ENCODE peak calls at places on chromosomes 11 and 22, in seven cellular contexts. T is HCT116; L is left ventricle myocardium inferior; U is small intestine; E is CD4-positive, CD25-positive, alpha-beta regulatory T cell; K is tibial artery; Y is naive thymus-derived CD4-positive, alpha-beta T cell. R is an unnamed sample.
A peak's percentile ranks its signal among the peaks of the same experiment; 100 is the strongest.

GRCh38 chr22:22506736-22507135 is 1.8 kb downstream of the ZNF280B start:
- DNase-seq in T (no peak), L (no peak), U (no peak), E (no peak), K (no peak), Y (no peak), R (no peak)

GRCh38 chr11:112881461-112881860 is 79.8 kb upstream of the NCAM1 start:
- DNase-seq in T (no peak), L (peak; percentile 75), U (peak; percentile 46), E (no peak), K (no peak), Y (no peak), R (no peak)

GRCh38 chr11:3133456-3134217 is 31.5 kb downstream of the OSBPL5 start:
- DNase-seq in T (no peak), L (peak; percentile 26), U (no peak), E (no peak), K (no peak), Y (no peak), R (no peak)

GRCh38 chr11:131423715-131424114 is 53.3 kb downstream of the NTM start:
- DNase-seq in T (no peak), L (no peak), U (peak; percentile 84), E (no peak), K (no peak), Y (no peak), R (peak; percentile 81)

GRCh38 chr11:68039526-68040086 is 781 bp downstream of the TCIRG1 start:
- DNase-seq in T (no peak), L (no peak), U (peak; percentile 69), E (no peak), K (no peak), Y (no peak), R (no peak)

GRCh38 chr22:28969401-28970168 is 86.2 kb downstream of the ZNRF3 start:
- DNase-seq in T (no peak), L (no peak), U (peak; percentile 39), E (no peak), K (no peak), Y (no peak), R (no peak)

GRCh38 chr11:28833670-28834069 is 725.5 kb downstream of the METTL15 start:
- DNase-seq in T (no peak), L (no peak), U (no peak), E (no peak), K (no peak), Y (no peak), R (peak; percentile 45)

GRCh38 chr11:32584921-32585320 is 1.3 kb downstream of the EIF3M start:
- DNase-seq in T (no peak), L (no peak), U (peak; percentile 14), E (no peak), K (no peak), Y (no peak), R (no peak)

GRCh38 chr11:27471588-27472397 is 797 bp downstream of the LGR4 start:
- DNase-seq in T (no peak), L (peak; percentile 38), U (peak; percentile 31), E (peak; percentile 13), K (peak; percentile 45), Y (peak; percentile 6), R (no peak)

GRCh38 chr11:36306888-36307287 is 10.8 kb downstream of the PRR5L start:
- DNase-seq in T (peak; percentile 27), L (no peak), U (no peak), E (no peak), K (no peak), Y (no peak), R (no peak)

GRCh38 chr11:79049627-79050238 is 391.1 kb downstream of the TENM4 start:
- DNase-seq in T (no peak), L (no peak), U (peak; percentile 52), E (no peak), K (no peak), Y (no peak), R (no peak)

GRCh38 chr11:64006468-64006867 is 20.2 kb downstream of the OTUB1 start:
- DNase-seq in T (no peak), L (no peak), U (no peak), E (no peak), K (no peak), Y (no peak), R (no peak)
- H3K27ac ChIP-seq in T (peak overlapping the region; percentile 77), L (no peak overlapping the region), U (no peak overlapping the region), E (no peak overlapping the region), K (no peak overlapping the region), Y (no peak overlapping the region), R (no peak overlapping the region)

DNA sequence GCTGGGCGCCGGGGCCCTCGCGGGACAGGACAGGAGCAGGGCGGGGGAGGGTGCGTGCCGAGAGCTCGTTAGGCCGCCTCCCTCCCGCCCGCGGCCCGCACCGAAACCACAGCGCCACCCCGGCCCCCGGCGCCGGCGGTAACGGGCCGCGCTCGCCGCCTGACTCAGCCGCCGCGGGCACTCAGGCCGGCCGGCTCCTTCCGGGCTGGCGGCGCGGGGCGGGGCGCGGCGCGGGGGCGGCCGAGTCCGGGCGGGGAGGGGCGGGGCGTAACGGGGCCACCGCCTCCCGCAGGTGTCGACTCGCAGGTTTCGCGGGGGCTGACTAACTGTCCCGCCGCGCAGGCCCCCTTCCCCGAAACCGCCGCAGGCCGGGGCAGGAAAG is at the start of gene AP5B1:
- DNase-seq in T (no peak), L (peak; percentile 68), U (peak; percentile 75), E (peak; percentile 66), K (peak; percentile 29), Y (peak; percentile 61), R (no peak)
- H3K27ac ChIP-seq in T (peak within 1 kb of the TSS; percentile 98), L (peak within 1 kb of the TSS; percentile 76), U (peak within 1 kb of the TSS; percentile 87), E (peak within 1 kb of the TSS; percentile 33), K (peak within 1 kb of the TSS; percentile 87), Y (peak within 1 kb of the TSS; percentile 75), R (peak within 1 kb of the TSS; percentile 90)

DNA sequence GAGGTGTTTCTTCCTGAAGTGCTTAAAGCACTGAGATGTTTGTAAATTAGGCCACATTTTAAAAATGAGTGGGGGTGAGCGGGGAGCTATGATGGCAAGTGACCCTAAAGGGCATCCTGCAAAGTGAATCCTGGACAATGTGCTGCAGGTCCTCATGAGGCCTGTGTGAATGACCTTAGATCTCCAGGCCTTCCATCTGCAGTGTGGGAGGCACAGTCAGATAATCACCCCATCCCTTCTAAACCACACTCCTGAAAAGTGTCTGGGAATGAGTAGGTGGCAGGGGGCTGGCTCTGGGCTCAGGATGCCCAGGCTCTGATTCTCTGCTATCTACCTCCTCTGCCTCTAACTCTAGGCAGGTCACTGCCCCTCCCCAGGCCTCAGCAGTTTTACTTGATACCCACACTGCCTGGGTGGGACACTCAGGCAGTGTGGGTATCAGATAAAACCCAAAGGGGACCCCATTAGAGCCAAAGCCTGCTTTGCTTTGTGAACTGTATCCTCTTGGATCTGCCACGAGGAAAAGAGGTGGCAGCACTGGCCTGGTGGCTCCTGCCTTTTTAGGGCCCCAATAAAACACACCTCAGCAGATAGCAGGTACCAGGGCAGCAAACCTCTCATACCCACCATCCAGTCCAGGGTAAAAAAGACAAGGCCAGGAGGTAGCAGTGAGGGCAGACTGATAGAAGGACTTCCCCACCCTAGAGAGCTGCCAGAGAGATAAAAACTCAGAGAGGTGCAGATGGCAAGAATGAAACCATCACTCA is 10.5 kb downstream of the STARD10 start:
- DNase-seq in T (no peak), L (no peak), U (peak; percentile 74), E (no peak), K (no peak), Y (no peak), R (no peak)
- H3K27ac ChIP-seq in T (no peak overlapping the region), L (no peak overlapping the region), U (peak overlapping the region; percentile 71), E (no peak overlapping the region), K (no peak overlapping the region), Y (no peak overlapping the region), R (no peak overlapping the region)

DNA sequence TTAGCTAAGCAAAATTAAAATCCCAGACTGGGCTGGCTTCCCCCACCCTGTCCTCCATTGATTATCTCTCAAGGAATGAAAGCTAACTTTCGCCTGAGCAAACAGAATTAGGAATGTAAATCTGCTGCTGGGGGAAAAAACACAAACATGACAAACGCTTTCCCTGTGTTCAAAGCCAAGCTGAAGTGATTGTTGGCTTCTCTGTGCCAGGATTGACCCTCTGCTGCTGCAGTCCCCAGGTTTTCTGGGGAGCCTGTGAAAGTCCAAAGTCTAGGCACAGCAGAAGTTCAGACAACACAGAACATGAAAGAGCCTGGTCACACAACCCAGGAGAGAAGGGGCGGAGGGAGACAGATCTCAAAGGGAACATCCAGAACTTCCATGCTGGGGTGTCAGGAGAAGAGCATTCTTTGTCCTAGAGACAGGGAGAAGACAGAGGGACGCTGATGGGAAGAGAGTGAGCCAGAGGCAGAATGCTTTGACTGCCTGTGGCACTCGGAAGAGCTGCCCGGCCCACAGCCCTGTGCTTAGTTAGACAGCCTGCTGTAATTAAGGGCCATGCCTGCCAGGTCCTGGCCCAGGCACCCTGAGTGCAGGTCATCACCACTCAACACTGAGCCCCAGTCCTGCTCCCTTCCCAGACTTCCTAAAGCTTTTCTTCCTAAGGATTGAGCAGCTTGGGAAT is 6.9 kb downstream of the PATZ1 start:
- DNase-seq in T (no peak), L (no peak), U (peak; percentile 76), E (no peak), K (no peak), Y (no peak), R (no peak)
- H3K27ac ChIP-seq in T (no peak overlapping the region), L (no peak overlapping the region), U (peak overlapping the region; percentile 47), E (no peak overlapping the region), K (no peak overlapping the region), Y (peak overlapping the region; percentile 14), R (no peak overlapping the region)

GRCh38 chr22:39296535-39296934 is 22.9 kb downstream of the RPL3 start:
- DNase-seq in T (no peak), L (no peak), U (no peak), E (no peak), K (no peak), Y (no peak), R (no peak)

GRCh38 chr22:39297490-39298193 is 21.8 kb downstream of the RPL3 start:
- DNase-seq in T (no peak), L (no peak), U (peak; percentile 41), E (no peak), K (no peak), Y (no peak), R (no peak)

GRCh38 chr22:39296981-39297489 is 22.4 kb downstream of the RPL3 start:
- DNase-seq in T (no peak), L (no peak), U (no peak), E (no peak), K (no peak), Y (no peak), R (no peak)

GRCh38 chr22:39299829-39300178 is 19.6 kb downstream of the RPL3 start:
- DNase-seq in T (no peak), L (peak; percentile 49), U (no peak), E (no peak), K (peak; percentile 50), Y (no peak), R (no peak)

DNA sequence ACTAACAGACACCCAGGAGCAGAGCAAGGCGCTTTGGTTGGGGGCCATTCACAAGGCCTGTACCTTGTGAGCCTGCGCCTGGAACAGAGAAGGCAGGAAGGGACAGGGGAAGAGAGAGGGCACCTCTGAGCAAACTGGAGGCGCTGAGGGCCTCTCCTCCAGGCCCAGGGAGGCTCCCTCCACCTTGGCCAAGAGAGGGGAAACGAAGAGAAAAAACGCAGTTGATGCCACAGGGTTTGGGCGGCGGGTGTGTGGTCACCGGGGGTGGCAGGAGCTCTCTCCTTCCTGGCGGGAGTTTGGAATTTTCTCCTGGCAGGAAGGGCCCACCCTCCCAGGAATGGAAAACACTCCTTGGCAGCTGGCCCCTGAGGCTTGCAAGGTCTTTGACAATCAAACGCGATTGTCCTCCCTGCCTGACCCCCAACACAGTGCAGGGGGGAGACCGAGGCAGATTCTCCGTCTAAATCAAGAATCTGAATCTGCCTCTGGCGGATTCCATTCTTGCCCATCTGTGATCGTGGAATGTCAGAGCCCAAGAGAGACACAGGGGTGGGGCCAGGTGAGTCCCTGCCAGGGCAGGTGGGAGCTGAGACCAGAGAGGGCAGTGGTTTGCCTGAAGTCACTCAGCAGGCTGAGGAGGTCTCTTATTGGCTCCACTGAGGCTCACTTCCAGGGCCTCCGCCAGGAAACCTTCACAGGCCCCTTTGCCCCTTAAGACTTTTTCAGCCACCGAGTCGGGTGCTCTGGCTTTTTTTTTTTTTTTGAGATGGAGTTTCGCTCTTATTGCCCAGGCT is 21.0 kb downstream of the RPL3 start:
- DNase-seq in T (no peak), L (no peak), U (no peak), E (no peak), K (no peak), Y (no peak), R (no peak)
- H3K27ac ChIP-seq in T (peak overlapping the region; percentile 46), L (peak overlapping the region; percentile 84), U (peak overlapping the region; percentile 11), E (no peak overlapping the region), K (peak overlapping the region; percentile 73), Y (no peak overlapping the region), R (peak overlapping the region; percentile 28)